ENCODE peak calls at places on chromosomes 12 and 14, in seven cellular contexts. S is PC-3; V is tibial artery; B is ascending aorta; O is pancreas; Y is testis; P is naive thymus-derived CD4-positive, alpha-beta T cell. D is an unnamed sample.

GRCh38 chr12:75759842-75760260 is 248.4 kb upstream of the KRR1 start:
- DNase-seq in B (no peak), O (no peak), P (no peak), S (peak; percentile 87), V (no peak), Y (no peak), D (no peak)

GRCh38 chr12:15534322-15534721 is 212.0 kb downstream of the PTPRO start:
- DNase-seq in V (no peak), P (peak; percentile 56), B (no peak), Y (no peak), O (no peak), S (no peak), D (no peak)

GRCh38 chr14:96631621-96632362 is 129.6 kb downstream of the PAPOLA start:
- DNase-seq in V (peak; percentile 49), P (no peak), B (no peak), O (no peak), S (no peak), Y (no peak), D (no peak)

GRCh38 chr12:97404093-97404492 is 58.5 kb upstream of the RMST start:
- DNase-seq in S (no peak), B (no peak), P (no peak), Y (no peak), O (no peak), V (no peak), D (no peak)

GRCh38 chr12:5096241-5096880 is 52.7 kb downstream of the KCNA5 start:
- DNase-seq in P (no peak), V (no peak), S (peak; percentile 16), Y (no peak), O (no peak), B (no peak), D (no peak)

GRCh38 chr12:123150273-123150803 is 552 bp downstream of the PITPNM2 start:
- DNase-seq in B (peak; percentile 69), O (peak; percentile 77), V (peak; percentile 70), Y (no peak), P (peak; percentile 22), S (peak; percentile 20), D (peak; percentile 59)

GRCh38 chr14:83556746-83557460 is 1973.0 kb upstream of the FLRT2 start:
- DNase-seq in Y (no peak), S (peak; percentile 68), B (no peak), V (no peak), O (no peak), P (no peak), D (no peak)

GRCh38 chr14:58216544-58216943 is 16.6 kb downstream of the ACTR10 start:
- DNase-seq in P (no peak), S (no peak), V (no peak), Y (no peak), B (no peak), O (no peak), D (no peak)

GRCh38 chr12:65434737-65435136 is 156.3 kb downstream of the MSRB3 start:
- DNase-seq in S (no peak), P (no peak), V (no peak), O (no peak), Y (no peak), B (no peak), D (no peak)

GRCh38 chr12:70919161-70919560 is 1.4 kb downstream of the PTPRR start:
- DNase-seq in V (no peak), P (no peak), S (no peak), Y (no peak), B (no peak), O (no peak), D (no peak)

GRCh38 chr12:70918321-70918720 is 2.2 kb downstream of the PTPRR start:
- DNase-seq in P (no peak), O (no peak), B (no peak), Y (no peak), V (no peak), S (no peak), D (no peak)

GRCh38 chr12:70919597-70920035 is 922 bp downstream of the PTPRR start:
- DNase-seq in O (no peak), Y (no peak), B (no peak), P (no peak), S (no peak), V (no peak), D (no peak)

GRCh38 chr12:70920251-70920851 is at the start of gene PTPRR:
- DNase-seq in O (peak; percentile 66), Y (peak; percentile 29), B (no peak), P (no peak), S (no peak), V (no peak), D (no peak)

DNA sequence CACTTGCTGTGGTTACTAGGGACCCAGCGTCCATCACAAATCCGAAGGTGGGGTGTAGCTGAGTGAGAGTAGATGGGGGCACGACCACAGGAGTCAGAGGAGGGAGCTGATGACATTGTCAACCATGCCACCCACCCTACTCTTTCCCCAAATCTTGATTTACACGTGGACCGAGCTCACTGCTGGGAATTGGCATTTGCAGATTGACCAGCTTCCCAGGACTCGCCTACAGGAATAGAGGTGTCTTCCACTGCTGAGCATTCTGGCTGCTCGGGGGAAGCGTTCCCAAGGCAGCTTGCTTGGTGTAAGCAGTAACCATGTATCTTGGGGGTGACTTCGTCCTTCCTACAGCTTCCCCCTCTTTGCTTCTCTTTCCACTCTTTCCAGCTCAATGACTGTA is 353 bp upstream of the PTPRR start:
- DNase-seq in P (no peak), S (no peak), O (no peak), Y (no peak), B (no peak), V (no peak), D (no peak)
- H3K4me3 ChIP-seq in P (no peak overlapping the region), S (no peak overlapping the region), O (no peak overlapping the region), Y (peak overlapping the region; percentile 36), B (peak overlapping the region; percentile 29), V (peak overlapping the region; percentile 22), D (no peak overlapping the region)

GRCh38 chr14:68469208-68469713 is 323.6 kb downstream of the ZFP36L1 start:
- DNase-seq in V (no peak), O (no peak), S (no peak), B (no peak), P (no peak), Y (no peak), D (no peak)
- H3K27ac ChIP-seq in V (no peak overlapping the region), O (no peak overlapping the region), S (peak overlapping the region; percentile 48), B (no peak overlapping the region), P (no peak overlapping the region), Y (peak overlapping the region; percentile 47), D (no peak overlapping the region)

GRCh38 chr12:89058393-89058792 is 293.9 kb downstream of the DUSP6 start:
- DNase-seq in B (no peak), O (no peak), S (no peak), V (no peak), Y (no peak), P (no peak), D (no peak)

GRCh38 chr12:89059061-89059460 is 293.2 kb downstream of the DUSP6 start:
- DNase-seq in S (no peak), B (no peak), O (no peak), V (no peak), P (no peak), Y (no peak), D (no peak)

GRCh38 chr12:89059721-89060120 is 292.6 kb downstream of the DUSP6 start:
- DNase-seq in V (no peak), S (no peak), O (no peak), B (no peak), P (no peak), Y (no peak), D (no peak)

GRCh38 chr12:89062996-89063395 is 289.3 kb downstream of the DUSP6 start:
- DNase-seq in S (no peak), O (no peak), V (no peak), B (no peak), Y (no peak), P (no peak), D (no peak)

GRCh38 chr12:89060133-89060532 is 292.2 kb downstream of the DUSP6 start:
- DNase-seq in P (no peak), B (no peak), O (no peak), Y (no peak), V (no peak), S (no peak), D (no peak)
- H3K4me3 ChIP-seq in P (no peak overlapping the region), B (no peak overlapping the region), O (no peak overlapping the region), Y (no peak overlapping the region), V (no peak overlapping the region), S (no peak overlapping the region), D (no peak overlapping the region)

GRCh38 chr12:108668532-108668931 is 34.8 kb upstream of the SELPLG start:
- DNase-seq in O (no peak), Y (no peak), P (no peak), B (no peak), S (no peak), V (no peak), D (no peak)
- H3K27ac ChIP-seq in O (no peak overlapping the region), Y (no peak overlapping the region), P (no peak overlapping the region), B (no peak overlapping the region), S (no peak overlapping the region), V (peak overlapping the region; percentile 77), D (no peak overlapping the region)

GRCh38 chr12:29149691-29150382 is 759 bp downstream of the FAR2 start:
- DNase-seq in Y (no peak), O (peak; percentile 54), B (no peak), P (peak; percentile 7), S (no peak), V (no peak), D (no peak)
- H3K4me3 ChIP-seq in Y (peak overlapping the region; percentile 78), O (peak overlapping the region; percentile 57), B (peak overlapping the region; percentile 56), P (peak overlapping the region; percentile 88), S (peak overlapping the region; percentile 81), V (peak overlapping the region; percentile 59), D (peak overlapping the region; percentile 69)

DNA sequence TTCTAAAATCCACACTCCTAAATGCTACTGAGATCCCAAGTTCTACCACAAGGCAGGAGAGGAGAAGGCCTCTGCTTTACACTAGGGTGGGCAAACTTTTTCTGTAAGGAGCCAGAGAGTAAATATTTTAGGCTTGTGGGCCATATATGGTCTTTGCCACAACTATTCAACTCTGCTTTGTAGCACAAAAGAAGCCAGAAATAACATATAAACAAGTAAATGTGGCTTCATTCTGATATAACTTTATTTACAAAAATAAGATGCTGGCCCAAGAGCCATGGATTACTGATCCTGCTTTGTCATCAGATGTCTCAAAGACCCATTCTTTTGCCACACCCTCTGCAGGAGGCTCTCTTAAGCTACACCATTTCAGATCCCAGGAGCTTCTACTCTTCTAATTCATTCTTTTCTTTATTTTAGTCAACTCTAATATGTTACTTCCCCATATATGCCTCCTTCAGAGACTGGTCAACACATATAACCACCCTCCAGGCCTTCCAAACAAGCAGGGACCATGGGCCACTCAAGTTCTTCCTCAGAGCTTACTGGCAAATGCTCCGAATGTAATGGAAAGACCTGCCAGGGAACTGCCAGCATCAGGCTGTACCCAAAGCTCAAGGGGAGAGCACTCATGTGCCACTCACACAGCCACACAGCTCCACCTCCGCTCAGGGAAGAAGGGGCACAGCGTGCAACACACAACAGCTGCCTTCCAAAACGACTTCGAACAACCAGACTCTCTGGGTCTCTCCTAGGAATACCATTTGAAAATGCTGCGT is 15.6 kb downstream of the APPL2 start:
- DNase-seq in Y (no peak), P (no peak), V (no peak), O (no peak), S (no peak), B (no peak), D (no peak)
- H3K27ac ChIP-seq in Y (no peak overlapping the region), P (no peak overlapping the region), V (no peak overlapping the region), O (no peak overlapping the region), S (peak overlapping the region; percentile 81), B (no peak overlapping the region), D (no peak overlapping the region)

D was measured in lower lobe of right lung.